ENCODE peak calls at places on chromosome 2, in six cellular contexts. J is neural progenitor cell, S is HTR-8/SVneo, N is GM12865, L is NCI-H345, K is neural crest cell. Z is an unnamed sample.

GRCh38 chr2:159144776-159145614 is 141.5 kb downstream of the WDSUB1 start:
- DNase-seq in J (no peak), K (no peak), L (no peak), N (peak; percentile 66), S (no peak), Z (no peak)

GRCh38 chr2:129192841-129193253 is 786.6 kb upstream of the RAB6C start:
- DNase-seq in S (no peak), K (no peak), N (no peak), L (no peak), J (no peak), Z (no peak)

GRCh38 chr2:25112113-25112512 is 56.3 kb downstream of the POMC start:
- DNase-seq in J (no peak), K (no peak), L (no peak), N (no peak), S (no peak), Z (no peak)

GRCh38 chr2:192051533-192051932 is 143.2 kb downstream of the TMEFF2 start:
- DNase-seq in L (peak; percentile 74), S (no peak), J (no peak), N (no peak), K (no peak), Z (no peak)

GRCh38 chr2:201366166-201366565 is 9.0 kb upstream of the FLACC1 start:
- DNase-seq in S (no peak), L (no peak), N (no peak), J (no peak), K (no peak), Z (no peak)

GRCh38 chr2:99754215-99754614 is 264.4 kb upstream of the REV1 start:
- DNase-seq in J (no peak), S (no peak), N (no peak), L (no peak), K (no peak), Z (no peak)

GRCh38 chr2:136022747-136023146 is 37.3 kb upstream of the DARS1 start:
- DNase-seq in S (no peak), L (no peak), N (no peak), K (no peak), J (no peak), Z (peak; percentile 61)

GRCh38 chr2:3776311-3776710 is 72.9 kb downstream of the DCDC2C start:
- DNase-seq in K (no peak), L (no peak), J (no peak), N (no peak), S (no peak), Z (no peak)

GRCh38 chr2:241636182-241636982 is 576 bp downstream of the THAP4 start:
- DNase-seq in L (peak; percentile 21), J (peak; percentile 87), K (peak; percentile 18), N (peak; percentile 64), S (peak; percentile 37), Z (peak; percentile 56)

GRCh38 chr2:31401580-31401979 is 13.0 kb downstream of the XDH start:
- DNase-seq in J (no peak), S (peak; percentile 73), N (no peak), K (no peak), L (no peak), Z (no peak)

GRCh38 chr2:173521450-173522192 is 166.9 kb downstream of the CDCA7 start:
- DNase-seq in S (no peak), K (no peak), J (no peak), L (no peak), N (no peak), Z (no peak)

GRCh38 chr2:42602218-42602936 is 33.9 kb downstream of the MTA3 start:
- DNase-seq in N (peak; percentile 41), K (no peak), S (no peak), L (peak; percentile 71), J (no peak), Z (no peak)

GRCh38 chr2:240045098-240045497 is 8.2 kb downstream of the OR6B3 start:
- DNase-seq in J (no peak), L (no peak), K (no peak), S (no peak), N (no peak), Z (no peak)

Z was measured in KBM-7.